ENCODE peak calls at places on chromosomes 13 and 19, in seven cellular contexts. S is PC-3, A is A673, W is fibroblast of lung, H is heart left ventricle, U is neural progenitor cell, M is IMR-90. Q is an unnamed sample.
A peak's percentile ranks its signal among the peaks of the same experiment; 100 is the strongest.

GRCh38 chr13:21691928-21692327 is 21.1 kb downstream of the FGF9 start:
- DNase-seq in S (no peak), A (no peak), W (no peak), H (no peak), U (no peak), M (no peak), Q (no peak)

GRCh38 chr13:80116107-80116506 is 224.8 kb downstream of the SPRY2 start:
- DNase-seq in S (peak; percentile 45), A (peak; percentile 45), W (peak; percentile 86), H (no peak), U (no peak), M (peak; percentile 88), Q (no peak)

GRCh38 chr19:32168111-32168510 is 177.3 kb upstream of the ZNF507 start:
- DNase-seq in S (no peak), A (no peak), W (no peak), H (no peak), U (no peak), M (no peak), Q (no peak)

GRCh38 chr19:29577662-29577963 is 28.5 kb upstream of the POP4 start:
- DNase-seq in S (no peak), A (no peak), W (no peak), H (no peak), U (no peak), M (no peak), Q (no peak)

GRCh38 chr19:54521022-54521859 is 18.6 kb downstream of the LAIR2 start:
- DNase-seq in S (no peak), A (no peak), W (no peak), H (no peak), U (no peak), M (no peak), Q (no peak)

GRCh38 chr13:50726164-50726563 is 117.3 kb downstream of the DLEU7 start:
- DNase-seq in S (no peak), A (no peak), W (no peak), H (no peak), U (no peak), M (no peak), Q (no peak)

GRCh38 chr13:40973409-40973808 is 45.7 kb downstream of the ELF1 start:
- DNase-seq in S (no peak), A (no peak), W (no peak), H (no peak), U (no peak), M (no peak), Q (no peak)

GRCh38 chr13:113216165-113217056 is 7.0 kb downstream of the CUL4A start:
- DNase-seq in S (peak; percentile 73), A (peak; percentile 74), W (peak; percentile 84), H (peak; percentile 30), U (peak; percentile 61), M (peak; percentile 74), Q (peak; percentile 47)

GRCh38 chr13:35039012-35039411 is 96.9 kb downstream of the NBEA start:
- DNase-seq in S (no peak), A (no peak), W (no peak), H (no peak), U (no peak), M (no peak), Q (no peak)

GRCh38 chr19:6020166-6020967 is 42.4 kb upstream of the RANBP3 start:
- DNase-seq in S (peak; percentile 64), A (no peak), W (no peak), H (peak; percentile 41), U (no peak), M (no peak), Q (no peak)

GRCh38 chr13:33490461-33491327 is 205.1 kb upstream of the STARD13 start:
- DNase-seq in S (no peak), A (peak; percentile 79), W (no peak), H (peak; percentile 51), U (peak; percentile 66), M (no peak), Q (no peak)

GRCh38 chr19:47107201-47107952 is 6.2 kb downstream of the ZC3H4 start:
- DNase-seq in S (peak; percentile 78), A (no peak), W (no peak), H (no peak), U (no peak), M (peak; percentile 45), Q (no peak)

GRCh38 chr19:58544591-58545285 is 874 bp downstream of the TRIM28 start:
- DNase-seq in S (peak; percentile 55), A (peak; percentile 73), W (peak; percentile 32), H (no peak), U (peak; percentile 90), M (peak; percentile 47), Q (no peak)

GRCh38 chr13:20118268-20119140 is 42.3 kb downstream of the GJA3 start:
- DNase-seq in S (peak; percentile 26), A (peak; percentile 45), W (peak; percentile 57), H (peak; percentile 82), U (peak; percentile 63), M (no peak), Q (peak; percentile 48)

GRCh38 chr13:20119960-20120359 is 40.9 kb downstream of the GJA3 start:
- DNase-seq in S (no peak), A (no peak), W (no peak), H (no peak), U (no peak), M (no peak), Q (no peak)

GRCh38 chr13:20124303-20124702 is 36.5 kb downstream of the GJA3 start:
- DNase-seq in S (no peak), A (no peak), W (no peak), H (no peak), U (no peak), M (peak; percentile 45), Q (no peak)

GRCh38 chr13:20125129-20125782 is 35.6 kb downstream of the GJA3 start:
- DNase-seq in S (peak; percentile 59), A (no peak), W (peak; percentile 79), H (no peak), U (no peak), M (peak; percentile 69), Q (no peak)

GRCh38 chr13:20121154-20121515 is 39.7 kb downstream of the GJA3 start:
- DNase-seq in S (peak; percentile 50), A (no peak), W (no peak), H (no peak), U (no peak), M (no peak), Q (no peak)
- H3K27ac ChIP-seq in S (peak overlapping the region; percentile 59), A (no peak overlapping the region), W (no peak overlapping the region), H (no peak overlapping the region), U (no peak overlapping the region), M (no peak overlapping the region), Q (no peak overlapping the region)

GRCh38 chr19:41325640-41325946 is 15.6 kb downstream of the CCDC97 start:
- DNase-seq in S (no peak), A (no peak), W (no peak), H (no peak), U (no peak), M (no peak), Q (no peak)
- H3K4me1 ChIP-seq in S (peaks cover 73% of the 10 kb centered on the region), A (peaks cover 23% of the 10 kb centered on the region), W (peaks cover 64% of the 10 kb centered on the region), H (peaks cover 79% of the 10 kb centered on the region), U (peaks cover 18% of the 10 kb centered on the region), M (peaks cover 63% of the 10 kb centered on the region), Q (peaks cover 87% of the 10 kb centered on the region)

DNA sequence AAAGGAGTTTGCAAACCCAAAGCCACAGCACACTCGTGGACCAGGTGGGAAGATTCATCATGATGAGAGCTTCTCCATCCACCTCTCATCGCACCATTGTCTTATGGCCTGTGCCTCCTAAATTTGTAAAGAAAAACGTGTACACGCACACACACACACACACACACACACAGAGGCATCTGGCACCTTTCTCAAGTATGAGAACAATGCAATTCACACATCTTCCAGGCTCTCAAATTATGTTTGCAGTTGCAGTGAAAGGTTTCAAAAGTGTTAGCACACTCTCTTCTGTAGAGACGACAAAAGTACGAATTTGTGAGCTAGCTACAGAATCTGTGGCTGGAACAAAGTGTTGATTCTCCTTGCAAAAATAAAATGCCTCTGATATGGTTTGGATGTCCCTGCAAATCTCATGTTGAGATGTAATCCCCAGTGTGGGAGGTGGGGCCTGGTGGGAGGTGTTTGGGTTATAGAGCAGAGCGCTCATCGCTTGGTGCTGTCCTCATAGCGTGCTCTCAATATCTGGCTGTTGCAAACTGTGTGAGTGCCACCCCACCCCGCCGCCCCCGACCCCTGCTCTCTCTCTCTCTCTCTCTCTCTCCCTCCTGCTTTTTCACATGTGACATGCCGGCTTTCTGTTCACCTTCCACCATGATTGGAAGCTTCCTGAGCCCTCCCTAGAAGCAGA is 21.8 kb upstream of the RAB20 start:
- DNase-seq in S (no peak), A (no peak), W (no peak), H (no peak), U (no peak), M (no peak), Q (no peak)
- H3K27ac ChIP-seq in S (no peak overlapping the region), A (no peak overlapping the region), W (no peak overlapping the region), H (no peak overlapping the region), U (no peak overlapping the region), M (no peak overlapping the region), Q (no peak overlapping the region)

DNA sequence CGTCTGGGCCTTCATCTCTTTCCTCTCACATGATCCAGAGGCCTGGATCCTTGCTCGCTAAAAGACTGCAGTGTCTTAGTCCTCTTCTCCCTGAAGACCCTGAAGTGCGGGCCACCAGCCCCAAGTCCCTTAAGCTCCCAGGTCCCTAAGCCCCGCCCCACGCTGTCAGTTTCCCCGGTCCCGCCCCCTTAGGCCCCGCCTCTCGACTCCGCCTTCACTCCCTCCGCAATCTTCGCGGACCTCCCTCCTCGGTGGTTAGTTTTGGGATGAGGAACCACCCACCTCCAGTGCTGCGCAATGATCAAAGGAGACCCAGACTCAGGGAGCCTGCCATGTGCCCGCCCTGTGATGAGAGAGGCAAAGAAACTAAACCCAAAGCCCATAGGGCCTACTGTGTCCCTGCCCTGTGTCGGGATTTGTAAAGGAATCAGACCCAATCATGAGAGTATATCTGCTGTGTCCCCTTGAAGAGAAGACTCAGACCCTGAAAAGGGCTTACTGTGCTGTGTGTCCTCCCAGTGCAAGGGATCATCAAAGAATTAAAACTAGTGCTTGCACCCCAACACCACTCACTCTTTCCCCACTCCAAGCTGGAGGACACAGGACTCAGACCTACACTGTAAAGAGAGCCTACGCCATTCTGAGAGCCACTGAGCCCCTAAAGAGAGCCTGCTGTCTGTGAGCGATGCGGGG is 3.0 kb upstream of the COX6B1 start:
- DNase-seq in S (peak; percentile 56), A (peak; percentile 88), W (peak; percentile 31), H (peak; percentile 92), U (peak; percentile 96), M (peak; percentile 16), Q (peak; percentile 90)
- H3K4me1 ChIP-seq in S (peaks cover 11% of the 10 kb centered on the region), A (peaks cover 21% of the 10 kb centered on the region), W (peaks cover 4% of the 10 kb centered on the region), H (peaks cover 16% of the 10 kb centered on the region), U (peaks cover 22% of the 10 kb centered on the region), M (peaks cover 11% of the 10 kb centered on the region), Q (peaks cover 56% of the 10 kb centered on the region)

DNA sequence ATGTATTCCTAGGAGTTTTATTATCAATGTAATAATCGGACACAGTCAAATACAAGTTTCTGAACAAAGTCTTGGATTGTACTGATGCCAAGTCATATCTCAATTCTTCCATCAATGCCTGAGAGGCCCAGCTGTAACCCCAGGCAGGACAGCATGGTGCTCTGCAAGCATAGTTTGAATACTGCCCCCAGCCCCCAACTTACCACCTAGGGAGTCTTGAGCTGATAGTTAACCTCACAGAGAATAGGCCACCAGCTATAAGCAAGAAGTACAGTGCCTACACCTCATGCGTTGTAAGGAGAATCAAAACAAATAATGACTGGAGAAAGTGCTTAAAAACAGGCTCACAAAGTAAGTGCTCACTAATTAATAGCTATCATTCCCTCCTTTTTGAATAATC is 2.7 kb downstream of the PROSER1 start:
- DNase-seq in S (no peak), A (no peak), W (no peak), H (no peak), U (no peak), M (no peak), Q (no peak)
- H3K27ac ChIP-seq in S (no peak overlapping the region), A (no peak overlapping the region), W (no peak overlapping the region), H (no peak overlapping the region), U (no peak overlapping the region), M (no peak overlapping the region), Q (no peak overlapping the region)